ENCODE peak calls at places on chromosomes 16 and 17, in four cellular contexts. Q, V, U and Z are unnamed samples.

GRCh38 chr16:51061355-51061754 is 89.7 kb downstream of the SALL1 start:
- DNase-seq in Q (no peak), V (no peak), U (no peak), Z (no peak)

GRCh38 chr17:3256575-3256974 is 41.6 kb downstream of the OR3A1 start:
- DNase-seq in Q (no peak), V (no peak), U (no peak), Z (no peak)

GRCh38 chr17:69972251-69972650 is 102.8 kb upstream of the KCNJ16 start:
- DNase-seq in Q (no peak), V (no peak), U (no peak), Z (peak)

GRCh38 chr16:86834451-86835035 is 256.2 kb downstream of the FOXL1 start:
- DNase-seq in Q (peak), V (no peak), U (no peak), Z (no peak)

GRCh38 chr16:674968-675883 is at the start of gene RHBDL1:
- DNase-seq in Q (peak), V (no peak), U (no peak), Z (peak)

GRCh38 chr16:29926675-29927522 is 873 bp upstream of the KCTD13 start:
- DNase-seq in Q (peak), V (no peak), U (no peak), Z (peak)

GRCh38 chr17:54944796-54945195 is 23.7 kb downstream of the COX11 start:
- DNase-seq in Q (peak), V (no peak), U (no peak), Z (peak)

GRCh38 chr16:69890114-69890890 is 60.8 kb upstream of the CLEC18A start:
- DNase-seq in Q (peak), V (no peak), U (no peak), Z (peak)